ENCODE peak calls at places on chromosome 16, in four cellular contexts. M is adrenal gland, L is PC-9, V is body of pancreas. U is an unnamed sample.

GRCh38 chr16:82630688-82631087 is 3.9 kb downstream of the CDH13 start:
- DNase-seq in V (no peak), L (no peak), M (no peak), U (no peak)

GRCh38 chr16:62829615-62830014 is 793.4 kb upstream of the CDH8 start:
- DNase-seq in M (no peak), V (no peak), L (no peak), U (no peak)

GRCh38 chr16:11263737-11264136 is 5.4 kb downstream of the TNP2 start:
- DNase-seq in M (no peak), V (no peak), L (no peak), U (no peak)

GRCh38 chr16:67449328-67449727 is 18.4 kb downstream of the HSD11B2 start:
- DNase-seq in L (no peak), V (no peak), M (peak; percentile 60), U (no peak)

GRCh38 chr16:24075929-24076716 is 180.0 kb upstream of the CACNG3 start:
- DNase-seq in M (no peak), L (no peak), V (no peak), U (peak; percentile 50)

GRCh38 chr16:67279296-67280089 is at the start of gene PLEKHG4:
- DNase-seq in M (peak; percentile 74), L (peak; percentile 58), V (peak; percentile 79), U (peak; percentile 83)

GRCh38 chr16:70789231-70789926 is 11.6 kb downstream of the VAC14 start:
- DNase-seq in M (no peak), V (peak; percentile 40), L (no peak), U (no peak)

GRCh38 chr16:77403732-77404131 is 31.1 kb downstream of the ADAMTS18 start:
- DNase-seq in L (no peak), V (no peak), M (no peak), U (no peak)

GRCh38 chr16:69316595-69317034 is 5.5 kb downstream of the VPS4A start:
- DNase-seq in V (peak; percentile 93), M (peak; percentile 67), L (no peak), U (no peak)

GRCh38 chr16:67967956-67968439 is 439 bp downstream of the SLC12A4 start:
- DNase-seq in L (no peak), V (peak; percentile 52), M (no peak), U (no peak)

GRCh38 chr16:67645397-67646121 is 615 bp downstream of the CARMIL2 start:
- DNase-seq in L (no peak), V (no peak), M (no peak), U (no peak)

GRCh38 chr16:1154291-1154886 is 1.5 kb downstream of the CACNA1H start:
- DNase-seq in L (no peak), V (no peak), M (peak; percentile 53), U (no peak)

GRCh38 chr16:14564323-14564722 is 65.7 kb downstream of the PARN start:
- DNase-seq in V (peak; percentile 78), L (peak; percentile 51), M (no peak), U (no peak)

GRCh38 chr16:70630960-70631745 is 15.2 kb upstream of the IL34 start:
- DNase-seq in L (no peak), V (no peak), M (no peak), U (no peak)

GRCh38 chr16:79081292-79082066 is 519.1 kb downstream of the MAF start:
- DNase-seq in V (no peak), M (no peak), L (no peak), U (peak; percentile 32)

GRCh38 chr16:56600398-56600999 is 7.9 kb upstream of the MT2A start:
- DNase-seq in L (peak; percentile 48), V (peak; percentile 44), M (peak; percentile 74), U (peak; percentile 60)

GRCh38 chr16:62035115-62036092 is 834 bp downstream of the CDH8 start:
- DNase-seq in M (no peak), L (no peak), V (no peak), U (no peak)

GRCh38 chr16:26981266-26981938 is 85.3 kb upstream of the C16orf82 start:
- DNase-seq in L (no peak), M (no peak), V (no peak), U (no peak)

GRCh38 chr16:20866161-20866772 is 33.9 kb downstream of the DCUN1D3 start:
- DNase-seq in V (peak; percentile 68), M (peak; percentile 92), L (peak; percentile 77), U (peak; percentile 100)

GRCh38 chr16:24504467-24505345 is 34.7 kb upstream of the RBBP6 start:
- DNase-seq in L (peak; percentile 50), V (peak; percentile 47), M (peak; percentile 63), U (peak; percentile 71)

GRCh38 chr16:11992594-11993524 is 16.3 kb downstream of the SNX29 start:
- DNase-seq in M (no peak), L (no peak), V (no peak), U (no peak)

GRCh38 chr16:7321661-7322060 is 11.0 kb upstream of the RBFOX1 start:
- DNase-seq in M (no peak), L (no peak), V (no peak), U (peak; percentile 87)
- TF ChIP-seq CTCF in M (no peak), L (no peak), V (no peak), U (peak; percentile 71)

GRCh38 chr16:72937360-72937759 is 110.6 kb downstream of the ZFHX3 start:
- DNase-seq in V (no peak), L (no peak), M (peak; percentile 84), U (no peak)
- H3K27me3 ChIP-seq in V (no peaks in the 10 kb centered on the region), L (no peaks in the 10 kb centered on the region), M (no peaks in the 10 kb centered on the region), U (no peaks in the 10 kb centered on the region)

GRCh38 chr16:2673066-2673999 is 9.0 kb upstream of the KCTD5 start:
- DNase-seq in L (peak; percentile 92), V (peak; percentile 97), M (peak; percentile 96), U (peak; percentile 94)
- H3K4me3 ChIP-seq in L (peak overlapping the region; percentile 72), V (peak overlapping the region; percentile 37), M (peak overlapping the region; percentile 71), U (peak overlapping the region; percentile 45)

GRCh38 chr16:87496101-87496801 is 3.4 kb upstream of the ZCCHC14 start:
- DNase-seq in V (no peak), L (no peak), M (no peak), U (no peak)
- TF ChIP-seq CTCF in V (no peak), L (no peak), M (no peak), U (no peak)

GRCh38 chr16:84040206-84040822 is 2.3 kb downstream of the SLC38A8 start:
- DNase-seq in M (no peak), V (no peak), L (no peak), U (no peak)
- H3K27me3 ChIP-seq in M (no peaks in the 10 kb centered on the region), V (no peaks in the 10 kb centered on the region), L (peaks cover 54% of the 10 kb centered on the region), U (no peaks in the 10 kb centered on the region)

DNA sequence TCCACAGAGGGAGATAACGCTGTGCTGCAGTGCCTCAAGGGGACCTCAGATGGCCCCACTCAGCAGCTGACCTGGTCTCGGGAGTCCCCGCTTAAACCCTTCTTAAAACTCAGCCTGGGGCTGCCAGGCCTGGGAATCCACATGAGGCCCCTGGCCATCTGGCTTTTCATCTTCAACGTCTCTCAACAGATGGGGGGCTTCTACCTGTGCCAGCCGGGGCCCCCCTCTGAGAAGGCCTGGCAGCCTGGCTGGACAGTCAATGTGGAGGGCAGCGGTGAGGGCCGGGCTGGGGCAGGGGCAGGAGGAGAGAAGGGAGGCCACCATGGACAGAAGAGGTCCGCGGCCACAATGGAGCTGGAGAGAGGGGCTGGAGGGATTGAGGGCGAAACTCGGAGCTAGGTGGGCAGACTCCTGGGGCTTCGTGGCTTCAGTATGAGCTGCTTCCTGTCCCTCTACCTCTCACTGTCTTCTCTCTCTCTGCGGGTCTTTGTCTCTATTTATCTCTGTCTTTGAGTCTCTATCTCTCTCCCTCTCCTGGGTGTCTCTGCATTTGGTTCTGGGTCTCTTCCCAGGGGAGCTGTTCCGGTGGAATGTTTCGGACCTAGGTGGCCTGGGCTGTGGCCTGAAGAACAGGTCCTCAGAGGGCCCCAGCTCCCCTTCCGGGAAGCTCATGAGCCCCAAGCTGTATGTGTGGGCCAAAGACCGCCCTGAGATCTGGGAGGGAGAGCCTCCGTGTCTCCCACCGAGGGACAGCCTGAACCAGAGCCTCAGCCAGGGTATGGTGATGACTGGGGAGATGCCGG is 769 bp downstream of the CD19 start:
- DNase-seq in L (no peak), M (no peak), V (no peak), U (peak; percentile 84)
- H3K4me3 ChIP-seq in L (no peak overlapping the region), M (no peak overlapping the region), V (no peak overlapping the region), U (peak overlapping the region; percentile 2)

GRCh38 chr16:60200161-60200560 is 1466.0 kb upstream of the GOT2 start:
- DNase-seq in L (no peak), M (no peak), V (no peak), U (no peak)

GRCh38 chr16:60199154-60199553 is 1465.0 kb upstream of the GOT2 start:
- DNase-seq in L (no peak), M (no peak), V (no peak), U (no peak)

GRCh38 chr16:60204221-60204620 is 1470.1 kb upstream of the GOT2 start:
- DNase-seq in L (no peak), V (no peak), M (no peak), U (no peak)

GRCh38 chr16:60206511-60206910 is 1472.4 kb upstream of the GOT2 start:
- DNase-seq in V (no peak), L (no peak), M (no peak), U (no peak)

DNA sequence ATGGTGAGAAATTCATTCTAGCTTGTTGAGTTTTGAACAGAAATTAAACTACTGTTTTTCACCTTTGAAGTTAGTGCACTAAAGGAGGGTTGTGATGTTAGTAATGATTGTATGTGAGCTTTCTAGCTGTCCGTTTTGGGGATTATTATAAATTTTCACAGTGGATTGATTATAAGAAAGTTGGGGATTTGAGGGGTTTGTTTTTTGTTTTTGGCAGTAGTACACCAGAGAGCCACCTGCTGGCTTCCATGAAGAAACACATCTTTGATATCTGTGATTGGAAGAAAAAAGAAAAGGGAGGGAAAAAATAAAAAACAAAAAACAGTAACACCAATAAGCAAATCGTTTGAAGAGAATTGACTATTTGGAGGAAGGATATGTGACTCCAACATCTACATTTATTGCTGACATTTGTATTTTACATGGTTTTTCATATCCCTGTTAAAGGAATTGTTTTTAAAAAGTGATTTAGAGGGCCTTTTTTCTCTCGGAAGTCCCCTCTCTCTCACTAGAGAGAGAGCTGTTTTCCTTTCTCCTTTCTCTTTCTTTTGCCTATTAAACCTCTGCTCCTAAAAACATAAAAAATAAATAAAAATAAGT is 1469.5 kb upstream of the GOT2 start:
- DNase-seq in M (no peak), V (no peak), L (no peak), U (no peak)
- TF ChIP-seq CTCF in M (peak; percentile 18), V (peak; percentile 39), L (peak; percentile 62), U (peak; percentile 33)

GRCh38 chr16:4940719-4941118 is 3.8 kb upstream of the PPL start:
- DNase-seq in V (no peak), M (no peak), L (peak; percentile 29), U (no peak)

GRCh38 chr16:4936181-4936990 is 562 bp downstream of the PPL start:
- DNase-seq in L (peak; percentile 40), V (peak; percentile 60), M (peak; percentile 25), U (peak; percentile 80)

GRCh38 chr16:4937782-4938682 is 1.1 kb upstream of the PPL start:
- DNase-seq in M (peak; percentile 62), L (no peak), V (peak; percentile 57), U (no peak)

GRCh38 chr16:4936991-4937781 is at the start of gene PPL:
- DNase-seq in M (peak; percentile 90), L (peak; percentile 87), V (peak; percentile 96), U (peak; percentile 95)

DNA sequence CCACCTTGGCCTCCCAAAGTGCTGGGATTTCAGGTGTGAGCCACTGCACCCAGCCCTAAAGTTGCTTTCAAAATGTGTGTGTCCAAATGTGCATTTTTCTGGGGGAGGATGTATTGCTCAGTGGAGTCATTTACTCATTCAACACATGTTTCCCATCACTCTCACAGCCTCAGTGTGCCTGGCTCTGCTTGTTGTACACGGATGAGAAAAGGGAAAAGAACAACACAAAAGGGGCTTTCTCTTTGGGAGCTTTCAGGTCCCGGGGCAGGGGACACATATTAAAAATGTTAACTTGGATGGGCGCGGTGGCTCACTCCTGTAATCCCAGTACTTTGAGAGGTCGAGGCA is 1.7 kb upstream of the PPL start:
- DNase-seq in M (no peak), L (peak; percentile 5), V (no peak), U (no peak)
- H3K27me3 ChIP-seq in M (no peaks in the 10 kb centered on the region), L (no peaks in the 10 kb centered on the region), V (no peaks in the 10 kb centered on the region), U (no peaks in the 10 kb centered on the region)